ENCODE peak calls at places on chromosomes 16 and 17, in eight cellular contexts. I, B, A, K, N, Y, Q and G are unnamed samples.

GRCh38 chr16:86512301-86512859 is 2.1 kb downstream of the FOXF1 start:
- DNase-seq in I (no peak), B (no peak), A (peak), K (no peak), N (peak), Y (no peak), Q (no peak), G (no peak)

GRCh38 chr17:63929860-63930766 is 2.0 kb downstream of the CD79B start:
- DNase-seq in I (no peak), B (peak), A (no peak), K (no peak), N (no peak), Y (no peak), Q (no peak), G (no peak)

GRCh38 chr17:18953231-18953728 is 1.3 kb downstream of the SLC5A10 start:
- DNase-seq in I (no peak), B (no peak), A (no peak), K (no peak), N (no peak), Y (no peak), Q (no peak), G (no peak)

GRCh38 chr17:46874906-46875305 is 23.5 kb downstream of the WNT9B start:
- DNase-seq in I (no peak), B (no peak), A (peak), K (no peak), N (no peak), Y (no peak), Q (no peak), G (peak)

GRCh38 chr16:6841392-6841791 is 491.3 kb upstream of the RBFOX1 start:
- DNase-seq in I (no peak), B (no peak), A (no peak), K (no peak), N (no peak), Y (no peak), Q (no peak), G (no peak)

GRCh38 chr17:79843475-79843916 is 4.3 kb upstream of the CBX4 start:
- DNase-seq in I (no peak), B (no peak), A (peak), K (peak), N (no peak), Y (no peak), Q (no peak), G (no peak)

GRCh38 chr16:56600398-56600999 is 7.9 kb upstream of the MT2A start:
- DNase-seq in I (peak), B (peak), A (peak), K (no peak), N (peak), Y (no peak), Q (no peak), G (peak)

GRCh38 chr17:180380-181212 is 854 bp downstream of the DOC2B start:
- DNase-seq in I (peak), B (no peak), A (peak), K (no peak), N (no peak), Y (no peak), Q (no peak), G (no peak)

GRCh38 chr17:69105907-69106730 is 35.6 kb downstream of the ABCA6 start:
- DNase-seq in I (no peak), B (no peak), A (no peak), K (no peak), N (no peak), Y (no peak), Q (no peak), G (no peak)

GRCh38 chr17:8288336-8289102 is at the start of gene RANGRF:
- DNase-seq in I (peak), B (peak), A (peak), K (peak), N (peak), Y (peak), Q (no peak), G (peak)

GRCh38 chr17:68456529-68457167 is 648 bp downstream of the WIPI1 start:
- DNase-seq in I (peak), B (peak), A (peak), K (peak), N (peak), Y (peak), Q (peak), G (peak)

GRCh38 chr16:86884256-86884655 is 305.9 kb downstream of the FOXL1 start:
- DNase-seq in I (no peak), B (no peak), A (no peak), K (no peak), N (no peak), Y (no peak), Q (no peak), G (no peak)

GRCh38 chr17:77297693-77298666 is 157.2 kb downstream of the SEC14L1 start:
- DNase-seq in I (no peak), B (no peak), A (no peak), K (no peak), N (no peak), Y (no peak), Q (no peak), G (no peak)

GRCh38 chr17:29407856-29408255 is 17.7 kb downstream of the TAOK1 start:
- DNase-seq in I (no peak), B (no peak), A (no peak), K (no peak), N (peak), Y (no peak), Q (no peak), G (no peak)

GRCh38 chr16:27473101-27473900 is 71.3 kb downstream of the IL21R start:
- DNase-seq in I (no peak), B (no peak), A (no peak), K (no peak), N (no peak), Y (no peak), Q (no peak), G (no peak)

GRCh38 chr16:49749816-49750215 is 106.1 kb downstream of the ZNF423 start:
- DNase-seq in I (no peak), B (no peak), A (peak), K (no peak), N (no peak), Y (no peak), Q (no peak), G (no peak)

GRCh38 chr16:55944377-55944802 is 69.2 kb upstream of the CES5A start:
- DNase-seq in I (peak), B (peak), A (peak), K (peak), N (peak), Y (peak), Q (peak), G (peak)

GRCh38 chr16:66917741-66918140 is 944 bp downstream of the CDH16 start:
- DNase-seq in I (no peak), B (no peak), A (no peak), K (no peak), N (no peak), Y (no peak), Q (no peak), G (no peak)

GRCh38 chr16:35741546-35741945 is 2282.1 kb downstream of the TP53TG3F start:
- DNase-seq in I (no peak), B (no peak), A (no peak), K (no peak), N (no peak), Y (no peak), Q (no peak), G (no peak)

GRCh38 chr17:79117905-79118487 is 43.4 kb downstream of the ENGASE start:
- DNase-seq in I (no peak), B (no peak), A (no peak), K (no peak), N (no peak), Y (no peak), Q (no peak), G (no peak)

GRCh38 chr16:73125860-73126259 is 77.9 kb upstream of the ZFHX3 start:
- DNase-seq in I (no peak), B (peak), A (no peak), K (no peak), N (peak), Y (no peak), Q (peak), G (peak)

GRCh38 chr17:4163951-4164350 is 21.0 kb downstream of the CYB5D2 start:
- DNase-seq in I (no peak), B (peak), A (no peak), K (no peak), N (peak), Y (no peak), Q (no peak), G (peak)

GRCh38 chr17:4162775-4163498 is 19.9 kb downstream of the CYB5D2 start:
- DNase-seq in I (peak), B (peak), A (no peak), K (no peak), N (peak), Y (no peak), Q (no peak), G (no peak)

GRCh38 chr17:4165301-4166010 is 22.5 kb downstream of the CYB5D2 start:
- DNase-seq in I (no peak), B (no peak), A (no peak), K (no peak), N (no peak), Y (no peak), Q (no peak), G (no peak)

GRCh38 chr17:4167786-4168185 is 24.8 kb downstream of the CYB5D2 start:
- DNase-seq in I (no peak), B (no peak), A (no peak), K (no peak), N (no peak), Y (no peak), Q (no peak), G (peak)

DNA sequence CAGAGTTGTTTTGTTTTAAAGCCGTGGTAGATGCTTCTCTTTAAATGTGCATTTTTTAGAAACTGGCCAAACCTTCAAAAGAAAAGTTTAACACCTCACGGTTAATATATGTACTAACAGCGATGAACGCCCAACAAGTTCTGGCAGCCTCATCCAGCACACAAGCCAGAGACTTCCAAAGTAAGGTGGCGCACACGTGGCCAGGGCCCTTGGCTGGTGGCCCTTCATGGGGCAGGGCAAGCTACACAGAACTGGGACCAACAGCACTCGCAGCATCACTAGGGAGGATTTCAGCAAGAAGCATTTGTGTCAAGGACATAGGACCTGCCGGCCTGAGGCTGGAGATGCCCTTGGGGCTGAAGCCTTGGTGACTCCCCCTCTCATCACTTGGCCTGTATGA is 23.4 kb downstream of the CYB5D2 start:
- DNase-seq in I (no peak), B (no peak), A (no peak), K (no peak), N (no peak), Y (no peak), Q (no peak), G (no peak)
- H3K27ac ChIP-seq in I (no peak), B (no peak), A (no peak), K (no peak), N (no peak), Y (no peak), Q (no peak), G (no peak)

GRCh38 chr16:4570688-4571321 is 14.7 kb downstream of the C16orf96 start:
- DNase-seq in I (no peak), B (no peak), A (peak), K (no peak), N (no peak), Y (no peak), Q (no peak), G (no peak)

GRCh38 chr16:4572715-4573114 is 16.6 kb downstream of the C16orf96 start:
- DNase-seq in I (no peak), B (peak), A (no peak), K (no peak), N (no peak), Y (no peak), Q (no peak), G (no peak)

GRCh38 chr16:4578961-4579530 is 22.9 kb downstream of the C16orf96 start:
- DNase-seq in I (no peak), B (no peak), A (peak), K (no peak), N (no peak), Y (no peak), Q (no peak), G (no peak)

GRCh38 chr16:4576008-4576407 is 19.9 kb downstream of the C16orf96 start:
- DNase-seq in I (no peak), B (no peak), A (no peak), K (no peak), N (no peak), Y (no peak), Q (no peak), G (no peak)

GRCh38 chr16:4574919-4575705 is 19.0 kb downstream of the C16orf96 start:
- DNase-seq in I (peak), B (no peak), A (peak), K (no peak), N (no peak), Y (no peak), Q (no peak), G (no peak)
- TF ChIP-seq CTCF in I (peak), B (no peak), A (peak), K (no peak), N (no peak), Y (no peak), Q (no peak), G (no peak)

GRCh38 chr17:48543854-48544355 is 1.0 kb downstream of the HOXB2 start:
- DNase-seq in I (no peak), B (peak), A (no peak), K (no peak), N (no peak), Y (no peak), Q (no peak), G (no peak)

GRCh38 chr17:48544356-48545021 is 420 bp downstream of the HOXB2 start:
- DNase-seq in I (no peak), B (peak), A (peak), K (peak), N (peak), Y (no peak), Q (peak), G (no peak)

GRCh38 chr17:48545539-48545938 is 630 bp upstream of the HOXB2 start:
- DNase-seq in I (no peak), B (no peak), A (no peak), K (no peak), N (peak), Y (no peak), Q (no peak), G (no peak)

GRCh38 chr17:48546187-48546923 is 1.4 kb upstream of the HOXB2 start:
- DNase-seq in I (no peak), B (peak), A (peak), K (no peak), N (peak), Y (no peak), Q (no peak), G (no peak)

DNA sequence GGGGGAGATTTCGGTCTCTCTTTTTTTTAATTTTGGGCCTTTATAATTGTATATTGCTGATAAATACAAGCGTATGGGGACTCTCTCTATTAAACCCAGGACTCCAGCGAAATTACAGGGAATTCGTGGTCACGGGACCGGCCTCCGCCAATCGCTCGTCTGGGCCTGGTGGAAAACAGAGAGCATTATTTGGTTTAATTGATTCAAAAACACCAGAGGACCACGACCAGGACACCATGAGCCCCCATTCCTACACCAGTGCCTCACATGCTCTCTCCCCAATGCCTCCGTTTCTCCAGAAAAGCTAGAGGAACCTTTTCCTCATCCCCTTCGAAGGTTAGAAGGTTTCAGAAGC is at the start of gene HOXB2:
- DNase-seq in I (no peak), B (peak), A (peak), K (no peak), N (peak), Y (no peak), Q (no peak), G (no peak)
- H3K27ac ChIP-seq in I (no peak), B (peak), A (peak), K (peak), N (peak), Y (no peak), Q (peak), G (no peak)

GRCh38 chr17:75615301-75615700 is 17.9 kb upstream of the SMIM5 start:
- DNase-seq in I (peak), B (no peak), A (peak), K (no peak), N (no peak), Y (no peak), Q (no peak), G (no peak)
- TF ChIP-seq CTCF in I (peak), B (no peak), A (peak), K (no peak), N (no peak), Y (no peak), Q (no peak), G (no peak)

GRCh38 chr17:17575360-17576251 is 15.9 kb downstream of the PEMT start:
- DNase-seq in I (peak), B (no peak), A (no peak), K (no peak), N (no peak), Y (peak), Q (no peak), G (no peak)
- H3K27ac ChIP-seq in I (peak), B (peak), A (no peak), K (no peak), N (no peak), Y (no peak), Q (no peak), G (no peak)

GRCh38 chr17:2347805-2348685 is 10.7 kb downstream of the SGSM2 start:
- DNase-seq in I (peak), B (peak), A (peak), K (peak), N (peak), Y (peak), Q (peak), G (no peak)
- TF ChIP-seq CTCF in I (no peak), B (no peak), A (no peak), K (no peak), N (no peak), Y (no peak), Q (no peak), G (no peak)

GRCh38 chr17:6857904-6858303 is 26.4 kb upstream of the TEKT1 start:
- DNase-seq in I (no peak), B (no peak), A (no peak), K (no peak), N (no peak), Y (no peak), Q (no peak), G (no peak)

GRCh38 chr17:6853764-6854442 is 22.4 kb upstream of the TEKT1 start:
- DNase-seq in I (no peak), B (no peak), A (peak), K (no peak), N (no peak), Y (no peak), Q (no peak), G (no peak)

GRCh38 chr17:6856054-6856453 is 24.5 kb upstream of the TEKT1 start:
- DNase-seq in I (no peak), B (no peak), A (no peak), K (no peak), N (no peak), Y (no peak), Q (no peak), G (no peak)

GRCh38 chr17:6862122-6862521 is 30.6 kb upstream of the TEKT1 start:
- DNase-seq in I (no peak), B (no peak), A (no peak), K (no peak), N (no peak), Y (no peak), Q (no peak), G (no peak)

GRCh38 chr17:6857336-6857735 is 25.8 kb upstream of the TEKT1 start:
- DNase-seq in I (no peak), B (no peak), A (no peak), K (no peak), N (no peak), Y (no peak), Q (no peak), G (no peak)
- H3K27ac ChIP-seq in I (no peak), B (no peak), A (no peak), K (no peak), N (no peak), Y (no peak), Q (no peak), G (no peak)

GRCh38 chr16:2084688-2085625 is 37.2 kb downstream of the TSC2 start:
- DNase-seq in I (no peak), B (no peak), A (no peak), K (no peak), N (no peak), Y (no peak), Q (no peak), G (no peak)
- TF ChIP-seq CTCF in I (no peak), B (no peak), A (no peak), K (no peak), N (no peak), Y (no peak), Q (no peak), G (no peak)